ENCODE peak calls at places on chromosomes 6 and 20, in six cellular contexts. L is heart left ventricle, E is adrenal gland, N is sigmoid colon, X is HCT116, R is breast epithelium. I is an unnamed sample.

GRCh38 chr20:39045676-39046075 is 83.5 kb downstream of the DHX35 start:
- DNase-seq in L (no peak), E (no peak), N (peak), X (no peak), R (no peak), I (no peak)

GRCh38 chr6:89067796-89068195 is 12.8 kb upstream of the PNRC1 start:
- DNase-seq in L (no peak), E (no peak), N (no peak), X (no peak), R (no peak), I (no peak)

GRCh38 chr6:2124260-2124709 is 121.1 kb downstream of the GMDS start:
- DNase-seq in L (no peak), E (no peak), N (no peak), X (no peak), R (no peak), I (peak)

GRCh38 chr6:16545382-16545781 is 215.9 kb downstream of the ATXN1 start:
- DNase-seq in L (no peak), E (no peak), N (no peak), X (no peak), R (no peak), I (no peak)

GRCh38 chr6:113632220-113632864 is 224.8 kb upstream of the MARCKS start:
- DNase-seq in L (peak), E (peak), N (no peak), X (peak), R (peak), I (no peak)

GRCh38 chr6:1322725-1323219 is 10.9 kb downstream of the FOXQ1 start:
- DNase-seq in L (no peak), E (no peak), N (no peak), X (no peak), R (no peak), I (no peak)

GRCh38 chr6:144007779-144008500 is at the start of gene PLAGL1:
- DNase-seq in L (peak), E (peak), N (peak), X (peak), R (no peak), I (peak)

GRCh38 chr6:32965901-32966300 is 2.5 kb upstream of the BRD2 start:
- DNase-seq in L (no peak), E (no peak), N (no peak), X (no peak), R (no peak), I (no peak)

GRCh38 chr6:1608976-1609661 is 596 bp upstream of the FOXC1 start:
- DNase-seq in L (no peak), E (no peak), N (peak), X (no peak), R (no peak), I (no peak)

GRCh38 chr6:146444195-146444594 is 99.4 kb upstream of the RAB32 start:
- DNase-seq in L (no peak), E (no peak), N (no peak), X (no peak), R (no peak), I (peak)

GRCh38 chr20:40970218-40970617 is 58.4 kb upstream of the TOP1 start:
- DNase-seq in L (no peak), E (peak), N (peak), X (no peak), R (peak), I (no peak)

GRCh38 chr6:158222066-158222465 is 53.9 kb downstream of the GTF2H5 start:
- DNase-seq in L (no peak), E (no peak), N (no peak), X (no peak), R (no peak), I (no peak)

GRCh38 chr6:85580104-85580877 is 13.4 kb downstream of the SNX14 start:
- DNase-seq in L (no peak), E (no peak), N (no peak), X (no peak), R (no peak), I (no peak)

GRCh38 chr6:10521104-10521808 is at the start of gene GCNT2:
- DNase-seq in L (no peak), E (no peak), N (no peak), X (no peak), R (peak), I (peak)

GRCh38 chr6:27630727-27631613 is 158.1 kb upstream of the ZNF184 start:
- DNase-seq in L (no peak), E (no peak), N (no peak), X (peak), R (no peak), I (peak)

GRCh38 chr6:64696053-64696452 is 1011.0 kb downstream of the EYS start:
- DNase-seq in L (no peak), E (no peak), N (no peak), X (no peak), R (no peak), I (no peak)

GRCh38 chr20:50321797-50322480 is 131.3 kb downstream of the CEBPB start:
- DNase-seq in L (no peak), E (peak), N (peak), X (no peak), R (peak), I (no peak)

GRCh38 chr20:32356935-32357868 is 929 bp upstream of the ASXL1 start:
- DNase-seq in L (peak), E (peak), N (no peak), X (peak), R (no peak), I (no peak)

GRCh38 chr6:3283641-3284435 is 25.1 kb downstream of the PSMG4 start:
- DNase-seq in L (no peak), E (no peak), N (peak), X (no peak), R (no peak), I (no peak)

GRCh38 chr6:135052939-135053338 is 1.7 kb downstream of the HBS1L start:
- DNase-seq in L (no peak), E (no peak), N (no peak), X (no peak), R (no peak), I (peak)

GRCh38 chr6:30725713-30726505 is 5.8 kb downstream of the TUBB start:
- DNase-seq in L (no peak), E (no peak), N (no peak), X (no peak), R (no peak), I (no peak)

GRCh38 chr6:42045538-42046460 is 4.5 kb upstream of the TAF8 start:
- DNase-seq in L (peak), E (peak), N (peak), X (peak), R (peak), I (peak)

GRCh38 chr6:33808781-33809180 is 5.0 kb upstream of the MLN start:
- DNase-seq in L (no peak), E (no peak), N (no peak), X (no peak), R (no peak), I (no peak)

GRCh38 chr6:155418017-155418749 is 37.5 kb downstream of the NOX3 start:
- DNase-seq in L (no peak), E (peak), N (no peak), X (no peak), R (no peak), I (no peak)

GRCh38 chr20:19265646-19266374 is 53.4 kb downstream of the SLC24A3 start:
- DNase-seq in L (no peak), E (no peak), N (no peak), X (no peak), R (no peak), I (peak)

GRCh38 chr6:116059713-116060571 is 749 bp downstream of the FRK start:
- DNase-seq in L (no peak), E (no peak), N (no peak), X (no peak), R (no peak), I (peak)

GRCh38 chr6:36120539-36120938 is 9.8 kb upstream of the MAPK13 start:
- DNase-seq in L (no peak), E (no peak), N (peak), X (no peak), R (peak), I (peak)

GRCh38 chr6:49849121-49849907 is 17.0 kb downstream of the CRISP1 start:
- DNase-seq in L (no peak), E (no peak), N (no peak), X (peak), R (no peak), I (peak)

GRCh38 chr6:153090241-153090930 is 40.7 kb downstream of the RGS17 start:
- DNase-seq in L (no peak), E (no peak), N (no peak), X (peak), R (no peak), I (no peak)

GRCh38 chr20:49219091-49219923 is at the start of gene DDX27:
- DNase-seq in L (peak), E (peak), N (peak), X (peak), R (peak), I (peak)
- TF ChIP-seq POLR2A in L (no peak), E (peak), N (peak), X (peak), R (peak), I (peak)

DNA sequence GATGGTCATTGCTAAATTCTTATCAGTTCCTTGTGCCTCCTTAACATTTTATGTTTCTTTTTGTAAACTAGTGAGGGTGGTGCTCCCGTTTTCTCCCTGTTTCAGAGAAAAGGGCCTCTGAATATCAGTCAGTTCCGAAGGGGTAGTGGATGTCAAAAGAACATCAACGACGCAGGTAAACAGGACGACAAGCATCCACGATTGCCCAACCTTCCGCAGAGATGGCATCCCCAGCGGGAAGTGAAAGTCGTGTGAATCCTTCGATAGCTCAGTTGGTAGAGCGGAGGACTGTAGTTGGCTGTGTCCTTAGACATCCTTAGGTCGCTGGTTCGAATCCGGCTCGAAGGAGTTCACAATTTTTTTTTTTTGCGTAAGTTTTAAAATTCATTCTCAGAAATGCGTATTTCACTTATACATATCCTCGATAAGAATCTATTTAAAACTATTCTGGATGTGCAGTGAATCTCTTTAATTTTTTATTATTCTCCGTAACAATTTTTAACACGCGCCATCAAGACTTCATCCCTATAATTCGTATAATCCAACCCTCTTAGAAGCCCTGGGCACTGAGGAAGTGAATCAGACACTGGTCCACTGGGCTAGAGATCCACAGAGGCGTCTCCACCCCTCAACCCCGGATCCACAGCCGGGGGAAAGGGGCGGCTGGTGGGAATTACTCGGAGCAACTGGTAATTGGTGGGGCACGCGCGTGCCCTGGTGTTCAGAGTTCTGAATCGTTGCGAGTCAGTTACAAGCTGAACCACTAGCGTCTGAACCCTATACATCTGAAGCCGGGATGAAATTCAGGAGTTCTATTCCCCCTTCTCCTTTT is 27.9 kb upstream of the ABT1 start:
- DNase-seq in L (peak), E (peak), N (peak), X (peak), R (peak), I (peak)
- TF ChIP-seq POLR2A in L (no peak), E (no peak), N (no peak), X (no peak), R (no peak), I (no peak)

GRCh38 chr20:45857114-45857835 is at the start of the genes ACOT8 and ZSWIM3:
- DNase-seq in L (peak), E (peak), N (peak), X (peak), R (peak), I (peak)
- TF ChIP-seq POLR2A in L (no peak), E (peak), N (peak), X (peak), R (peak), I (peak)

DNA sequence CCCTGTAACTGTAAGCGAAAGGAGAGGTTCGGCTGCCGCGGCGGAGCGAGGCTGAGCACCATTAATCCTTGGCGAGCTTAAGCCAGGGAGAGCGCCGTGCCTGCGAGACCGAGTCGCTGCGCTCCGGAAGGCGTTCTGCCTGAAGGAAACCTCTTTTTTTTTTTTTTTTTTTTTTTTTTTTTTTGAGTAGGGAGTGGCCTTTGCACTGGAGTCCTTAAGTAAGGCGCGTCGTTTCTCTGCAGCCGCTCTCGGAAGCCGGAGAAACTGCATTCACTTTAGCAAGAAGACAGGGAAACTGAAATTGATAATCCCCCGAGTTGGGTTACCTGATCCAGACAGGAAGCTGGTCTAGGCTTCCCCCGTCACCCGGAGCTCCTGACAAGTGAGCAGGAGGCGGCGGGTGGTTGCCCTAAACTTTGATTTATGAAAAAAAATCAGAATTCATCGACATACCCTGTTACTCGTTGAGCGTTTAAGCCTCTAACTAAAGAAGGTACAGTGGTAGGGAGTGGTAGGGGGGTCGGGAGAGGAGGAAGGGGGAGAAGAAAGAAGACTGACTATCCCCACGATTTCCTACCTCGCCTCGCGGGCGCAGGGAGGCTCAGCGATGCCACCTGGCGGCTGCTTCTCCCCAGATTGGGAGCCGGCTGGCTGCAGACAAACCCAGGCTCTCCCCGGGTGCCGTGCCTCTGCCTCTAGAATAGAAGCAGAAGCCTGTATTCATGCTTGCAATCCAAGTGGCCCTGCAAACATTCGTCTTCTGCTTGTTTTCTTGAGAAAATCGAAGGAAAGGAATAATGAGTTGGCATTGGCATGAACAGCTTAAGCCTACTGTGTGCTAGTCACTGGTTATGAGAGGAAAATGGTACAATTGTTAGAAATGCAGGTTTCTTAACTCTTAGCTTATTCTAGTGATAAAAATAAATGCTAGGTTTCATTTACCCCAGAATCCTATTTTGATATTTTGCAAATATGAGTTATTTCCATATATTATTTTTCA is 4.4 kb upstream of the SOX4 start:
- DNase-seq in L (peak), E (peak), N (peak), X (peak), R (peak), I (peak)
- TF ChIP-seq POLR2A in L (no peak), E (no peak), N (no peak), X (peak), R (no peak), I (no peak)

GRCh38 chr20:63589261-63590217 is 15.5 kb upstream of the HELZ2 start:
- DNase-seq in L (no peak), E (no peak), N (no peak), X (no peak), R (no peak), I (no peak)
- TF ChIP-seq POLR2A in L (no peak), E (no peak), N (no peak), X (no peak), R (no peak), I (no peak)

GRCh38 chr6:133951881-133952814 is 876 bp upstream of the TBPL1 start:
- DNase-seq in L (peak), E (peak), N (peak), X (peak), R (peak), I (peak)
- TF ChIP-seq POLR2A in L (no peak), E (no peak), N (no peak), X (no peak), R (no peak), I (no peak)

DNA sequence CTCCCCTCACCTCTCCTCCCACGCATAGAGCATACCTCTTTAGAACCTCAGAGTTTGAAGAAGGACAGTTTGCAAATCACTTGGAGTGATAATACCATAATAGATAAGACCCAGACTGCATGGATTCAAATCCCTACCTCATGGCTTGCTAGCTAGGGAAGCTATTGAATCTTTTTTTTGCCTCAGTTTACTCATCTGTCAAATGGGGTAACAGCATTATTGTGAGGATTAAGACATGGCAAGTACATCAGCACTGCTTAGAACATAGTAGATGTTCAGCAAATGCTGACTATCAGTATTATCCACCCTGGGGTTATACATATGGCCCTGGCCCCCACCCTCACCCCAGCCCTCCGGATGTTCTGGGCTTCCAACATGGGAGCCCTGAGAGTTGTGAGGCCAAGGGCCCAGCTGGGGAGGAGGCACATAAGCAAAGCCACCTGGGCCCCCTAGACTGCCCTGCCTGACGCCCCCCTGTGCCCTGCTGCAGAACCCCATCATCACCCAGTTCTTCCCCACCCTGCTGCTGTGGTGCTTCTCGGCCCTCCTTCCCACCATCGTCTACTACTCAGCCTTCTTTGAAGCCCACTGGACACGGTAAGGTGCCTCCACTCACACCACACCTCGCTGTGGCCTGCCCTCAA is 9.1 kb upstream of the CAPN11 start:
- DNase-seq in L (no peak), E (no peak), N (peak), X (no peak), R (no peak), I (no peak)
- TF ChIP-seq POLR2A in L (no peak), E (no peak), N (no peak), X (no peak), R (no peak), I (no peak)

DNA sequence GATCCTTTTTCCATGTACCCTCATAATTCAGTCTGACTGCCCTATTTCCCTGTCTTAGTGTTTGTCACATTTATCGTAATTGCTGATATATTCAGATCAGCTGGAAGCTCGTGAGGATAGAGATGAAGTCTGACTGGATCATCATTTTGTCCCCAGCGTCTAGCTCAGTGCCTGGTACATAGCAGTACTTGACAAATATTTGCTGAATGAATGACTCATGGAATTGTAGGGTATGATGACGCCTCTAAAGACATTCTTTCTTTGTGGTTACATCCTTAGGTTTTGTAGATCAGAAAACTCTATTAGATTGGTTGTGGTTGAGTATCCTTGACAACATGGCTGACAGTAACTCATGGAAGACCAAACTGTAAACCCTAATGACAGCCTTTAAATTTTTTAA is 68.9 kb downstream of the MTHFD1L start:
- DNase-seq in L (no peak), E (no peak), N (no peak), X (no peak), R (no peak), I (no peak)
- TF ChIP-seq POLR2A in L (no peak), E (no peak), N (no peak), X (no peak), R (no peak), I (no peak)